ENCODE peak calls at places on chromosomes 4 and X, in nine cellular contexts. O is Peyer's patch, G is heart left ventricle, H is body of pancreas, V is IMR-90, K is A549, J is tibial nerve, R is spleen, A is breast epithelium. Y is an unnamed sample.
A peak's percentile ranks its signal among the peaks of the same experiment; 100 is the strongest.

GRCh38 chr4:55921093-55921492 is 27.7 kb upstream of the CEP135 start:
- DNase-seq in O (no peak), G (no peak), H (no peak), V (no peak), K (no peak), J (no peak), R (no peak), A (no peak), Y (no peak)

GRCh38 chr4:38837849-38838248 is 18.8 kb downstream of the TLR6 start:
- DNase-seq in O (no peak), G (no peak), H (no peak), V (peak; percentile 59), K (no peak), J (no peak), R (no peak), A (no peak), Y (no peak)

GRCh38 chr4:81786770-81787169 is 315.1 kb upstream of the RASGEF1B start:
- DNase-seq in O (no peak), G (no peak), H (no peak), V (no peak), K (no peak), J (no peak), R (no peak), A (no peak), Y (no peak)

GRCh38 chrX:9390121-9390520 is 74.7 kb upstream of the TBL1X start:
- DNase-seq in O (no peak), G (no peak), H (no peak), V (peak; percentile 52), K (no peak), J (no peak), R (no peak), A (no peak), Y (no peak)

GRCh38 chr4:182704903-182705302 is 212.3 kb downstream of the DCTD start:
- DNase-seq in O (no peak), G (no peak), H (no peak), V (no peak), K (no peak), J (no peak), R (no peak), A (no peak), Y (no peak)

GRCh38 chr4:146260521-146260920 is 46.2 kb downstream of the REELD1 start:
- DNase-seq in O (no peak), G (no peak), H (no peak), V (no peak), K (no peak), J (no peak), R (no peak), A (no peak), Y (no peak)

GRCh38 chr4:70703695-70704332 is 15.5 kb downstream of the UTP3 start:
- DNase-seq in O (no peak), G (no peak), H (no peak), V (peak; percentile 83), K (no peak), J (peak; percentile 23), R (no peak), A (no peak), Y (no peak)

GRCh38 chr4:66023061-66023460 is 352.8 kb upstream of the EPHA5 start:
- DNase-seq in O (no peak), G (no peak), H (no peak), V (no peak), K (no peak), J (no peak), R (no peak), A (no peak), Y (no peak)

GRCh38 chrX:27619975-27620374 is 29.8 kb downstream of the DCAF8L2 start:
- DNase-seq in O (no peak), G (no peak), H (no peak), V (peak; percentile 8), K (peak; percentile 10), J (no peak), R (no peak), A (no peak), Y (no peak)

GRCh38 chr4:168021666-168022065 is 70.7 kb upstream of the ANXA10 start:
- DNase-seq in O (no peak), G (no peak), H (no peak), V (peak; percentile 47), K (no peak), J (no peak), R (no peak), A (no peak), Y (no peak)

GRCh38 chrX:134761788-134762187 is 103.5 kb upstream of the PLAC1 start:
- DNase-seq in O (no peak), G (no peak), H (no peak), V (no peak), K (peak; percentile 27), J (no peak), R (no peak), A (no peak), Y (no peak)

GRCh38 chrX:134758652-134759051 is 100.4 kb upstream of the PLAC1 start:
- DNase-seq in O (no peak), G (no peak), H (no peak), V (no peak), K (no peak), J (no peak), R (no peak), A (no peak), Y (no peak)

GRCh38 chrX:134764202-134764785 is 106.0 kb upstream of the PLAC1 start:
- DNase-seq in O (no peak), G (no peak), H (no peak), V (no peak), K (peak; percentile 82), J (no peak), R (no peak), A (no peak), Y (peak; percentile 17)

GRCh38 chrX:134760671-134761070 is 102.4 kb upstream of the PLAC1 start:
- DNase-seq in O (no peak), G (no peak), H (no peak), V (no peak), K (no peak), J (no peak), R (no peak), A (no peak), Y (no peak)
- TF ChIP-seq POLR2A in O (no peak), G (no peak), H (no peak), V (no peak), K (no peak), J (no peak), R (no peak), A (no peak), Y (no peak)

DNA sequence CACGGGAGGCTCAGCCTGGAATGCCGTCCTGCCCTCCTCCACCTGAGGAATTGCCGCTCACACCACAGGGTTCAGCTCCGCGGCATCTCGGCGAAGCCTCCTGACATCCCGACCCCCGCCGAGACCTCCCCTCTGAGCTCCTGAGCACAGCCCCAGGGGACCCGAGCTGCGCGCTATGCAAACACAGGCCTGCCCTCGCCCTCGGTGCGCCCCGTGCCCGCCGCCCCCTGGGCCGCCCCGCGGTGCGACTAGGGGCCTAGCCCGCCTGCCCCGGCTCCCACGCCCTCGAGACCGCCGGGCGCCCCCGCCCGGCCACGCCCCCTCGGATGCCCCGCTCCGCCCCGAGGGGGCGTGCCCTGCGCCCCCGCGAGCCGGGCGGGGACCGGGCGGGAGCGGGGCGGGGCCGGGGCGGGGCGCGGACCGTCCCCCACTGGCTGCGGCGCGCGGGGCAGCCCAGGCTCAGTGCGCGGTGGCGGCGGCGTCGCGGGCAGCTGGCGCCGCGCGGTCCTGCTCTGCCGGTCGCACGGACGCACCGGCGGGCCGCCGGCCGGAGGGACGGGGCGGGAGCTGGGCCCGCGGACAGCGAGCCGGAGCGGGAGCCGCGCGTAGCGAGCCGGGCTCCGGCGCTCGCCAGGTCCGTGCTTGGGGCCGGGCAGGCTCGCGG is at the start of gene FGFR3:
- DNase-seq in O (peak; percentile 80), G (no peak), H (peak; percentile 60), V (no peak), K (no peak), J (no peak), R (no peak), A (no peak), Y (peak; percentile 74)
- TF ChIP-seq POLR2A in O (no peak), G (no peak), H (peak; percentile 52), V (no peak), K (peak; percentile 88), J (peak; percentile 34), R (no peak), A (no peak), Y (peak; percentile 98)

DNA sequence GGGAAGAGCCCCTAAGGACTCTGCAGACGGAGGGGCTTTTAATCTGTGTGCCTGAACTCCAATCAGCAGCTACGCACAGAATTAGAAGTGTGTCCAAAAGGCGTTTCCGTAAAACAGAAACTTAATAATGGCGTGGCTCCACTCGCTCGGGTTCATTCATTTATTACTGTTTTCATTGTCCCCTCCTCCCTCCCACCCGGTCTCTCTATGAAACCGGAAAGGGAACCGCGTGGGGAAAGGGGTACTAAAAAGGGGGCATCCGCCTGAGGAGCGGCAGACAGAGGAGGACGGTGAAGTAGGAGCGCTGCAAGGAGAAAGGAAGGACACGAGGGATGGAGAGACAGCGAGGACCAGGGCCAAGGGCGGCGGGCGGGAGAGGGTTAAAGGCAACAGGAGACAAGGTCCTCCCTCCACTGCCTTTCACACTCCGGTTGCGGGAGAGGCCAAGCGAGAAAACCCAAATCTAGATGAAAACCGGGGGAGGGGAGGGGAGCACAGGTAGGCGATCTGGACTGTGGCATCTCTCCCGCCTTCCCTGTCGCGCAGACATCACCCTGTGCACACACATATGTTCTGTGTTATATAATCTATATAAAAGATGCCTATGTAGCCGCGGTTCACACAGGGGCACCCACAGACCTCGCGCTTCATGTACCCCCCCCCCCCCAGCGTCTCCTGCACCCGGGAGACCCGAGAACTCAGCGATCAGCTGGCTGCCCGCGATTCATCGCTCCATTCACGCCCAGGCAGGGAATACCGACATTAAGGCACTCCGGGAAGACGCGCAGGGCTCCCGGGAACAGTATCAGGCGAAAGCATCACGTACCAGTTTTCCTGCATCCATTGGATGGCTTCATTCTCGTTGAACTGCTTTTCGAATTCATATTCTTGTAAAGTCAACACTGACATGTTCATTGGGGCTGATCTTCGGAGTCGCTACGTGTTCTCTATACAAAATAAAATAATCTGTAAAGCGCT is 705 bp downstream of the ELOVL6 start:
- DNase-seq in O (peak; percentile 71), G (no peak), H (peak; percentile 18), V (peak; percentile 39), K (peak; percentile 22), J (peak; percentile 19), R (peak; percentile 81), A (no peak), Y (peak; percentile 15)
- TF ChIP-seq POLR2A in O (no peak), G (no peak), H (no peak), V (no peak), K (peak; percentile 20), J (no peak), R (no peak), A (no peak), Y (no peak)

GRCh38 chr4:8379771-8380170 is 60.8 kb downstream of the ACOX3 start:
- DNase-seq in O (peak; percentile 31), G (no peak), H (no peak), V (no peak), K (no peak), J (no peak), R (no peak), A (no peak), Y (no peak)

GRCh38 chr4:8383016-8383415 is 57.5 kb downstream of the ACOX3 start:
- DNase-seq in O (peak; percentile 33), G (peak; percentile 16), H (no peak), V (no peak), K (no peak), J (no peak), R (peak; percentile 67), A (no peak), Y (no peak)

GRCh38 chr4:8383451-8384160 is 56.9 kb downstream of the ACOX3 start:
- DNase-seq in O (no peak), G (peak; percentile 31), H (no peak), V (peak; percentile 42), K (no peak), J (no peak), R (peak; percentile 59), A (no peak), Y (no peak)

GRCh38 chr4:8380511-8381415 is 59.8 kb downstream of the ACOX3 start:
- DNase-seq in O (peak; percentile 29), G (peak; percentile 82), H (no peak), V (no peak), K (no peak), J (no peak), R (no peak), A (no peak), Y (no peak)

GRCh38 chr4:8381814-8382581 is 58.5 kb downstream of the ACOX3 start:
- DNase-seq in O (peak; percentile 37), G (peak; percentile 24), H (no peak), V (no peak), K (no peak), J (no peak), R (peak; percentile 67), A (no peak), Y (no peak)
- TF ChIP-seq POLR2A in O (no peak), G (no peak), H (no peak), V (no peak), K (no peak), J (no peak), R (no peak), A (no peak), Y (no peak)

Y was measured in H54.